ENCODE peak calls at places on chromosomes 16 and 17, in six cellular contexts. L, H, U, B, K and Q are unnamed samples.
A peak's percentile ranks its signal among the peaks of the same experiment; 100 is the strongest.

GRCh38 chr16:83068686-83069085 is 441.9 kb downstream of the CDH13 start:
- DNase-seq in K (no peak), L (no peak), U (no peak), H (no peak), B (no peak), Q (no peak)

GRCh38 chr17:74566132-74566753 is 1.1 kb downstream of the CD300H start:
- DNase-seq in U (no peak), H (peak; percentile 8), B (peak; percentile 70), K (no peak), L (peak; percentile 28), Q (no peak)

GRCh38 chr16:11289202-11289601 is 8.1 kb upstream of the PRM1 start:
- DNase-seq in B (no peak), H (no peak), U (no peak), K (no peak), L (no peak), Q (no peak)

GRCh38 chr16:77214411-77215138 is 15.4 kb downstream of the SYCE1L start:
- DNase-seq in B (no peak), K (no peak), U (no peak), L (no peak), H (no peak), Q (no peak)

GRCh38 chr16:13999895-14000425 is 71.2 kb upstream of the MRTFB start:
- DNase-seq in U (no peak), B (no peak), L (no peak), H (no peak), K (no peak), Q (no peak)

GRCh38 chr16:50313596-50314483 is 47.5 kb downstream of the ADCY7 start:
- DNase-seq in L (peak; percentile 25), H (peak; percentile 38), K (no peak), U (no peak), B (peak; percentile 68), Q (no peak)

GRCh38 chr17:49557204-49558024 is 18.3 kb upstream of the NXPH3 start:
- DNase-seq in H (peak; percentile 20), U (no peak), B (peak; percentile 79), L (peak; percentile 51), K (no peak), Q (no peak)

GRCh38 chr17:50161911-50162288 is 3.9 kb upstream of the SGCA start:
- DNase-seq in L (no peak), K (no peak), B (no peak), H (no peak), U (no peak), Q (no peak)

GRCh38 chr17:33506889-33507650 is 214.0 kb upstream of the ASIC2 start:
- DNase-seq in L (no peak), H (no peak), U (no peak), K (no peak), B (peak; percentile 41), Q (no peak)

GRCh38 chr17:50166518-50167181 is 845 bp downstream of the SGCA start:
- DNase-seq in K (no peak), H (no peak), L (no peak), U (no peak), B (no peak), Q (no peak)

GRCh38 chr16:47965439-47965838 is 190.4 kb downstream of the ABCC12 start:
- DNase-seq in B (peak; percentile 93), H (no peak), K (no peak), L (no peak), U (no peak), Q (no peak)

GRCh38 chr17:29620779-29621500 is 1.8 kb downstream of the CORO6 start:
- DNase-seq in K (no peak), L (no peak), H (no peak), B (no peak), U (no peak), Q (no peak)

GRCh38 chr17:77489898-77490265 is 349.1 kb downstream of the SEC14L1 start:
- DNase-seq in H (no peak), B (no peak), K (peak; percentile 33), L (peak; percentile 86), U (no peak), Q (peak; percentile 69)

GRCh38 chr17:8125947-8126305 is 2.0 kb upstream of the HES7 start:
- DNase-seq in U (no peak), B (peak; percentile 74), K (no peak), L (no peak), H (no peak), Q (no peak)

GRCh38 chr16:81655474-81656162 is 123.5 kb upstream of the PLCG2 start:
- DNase-seq in K (no peak), H (no peak), B (no peak), L (no peak), U (no peak), Q (no peak)

GRCh38 chr17:81290230-81290629 is 4.9 kb downstream of the SLC38A10 start:
- DNase-seq in L (no peak), U (no peak), H (no peak), K (no peak), B (no peak), Q (no peak)

GRCh38 chr17:65888649-65889048 is 303.3 kb downstream of the CEP112 start:
- DNase-seq in H (no peak), K (no peak), U (no peak), L (no peak), B (peak; percentile 73), Q (no peak)

GRCh38 chr17:19247423-19247822 is 10.3 kb downstream of the EPN2 start:
- DNase-seq in K (no peak), U (no peak), B (no peak), L (no peak), H (no peak), Q (no peak)

GRCh38 chr17:76574166-76574565 is 11.5 kb downstream of the ST6GALNAC2 start:
- DNase-seq in H (no peak), K (no peak), B (no peak), U (no peak), L (no peak), Q (no peak)

GRCh38 chr17:76567634-76568432 is 17.8 kb downstream of the ST6GALNAC2 start:
- DNase-seq in K (no peak), L (peak; percentile 75), B (peak; percentile 44), U (no peak), H (no peak), Q (no peak)

GRCh38 chr17:40538019-40538935 is 27.0 kb downstream of the CCR7 start:
- DNase-seq in K (no peak), B (no peak), L (no peak), H (no peak), U (no peak), Q (peak; percentile 73)

GRCh38 chr17:79949646-79950292 is 85.9 kb downstream of the TBC1D16 start:
- DNase-seq in U (no peak), K (no peak), B (peak; percentile 58), L (no peak), H (no peak), Q (no peak)

DNA sequence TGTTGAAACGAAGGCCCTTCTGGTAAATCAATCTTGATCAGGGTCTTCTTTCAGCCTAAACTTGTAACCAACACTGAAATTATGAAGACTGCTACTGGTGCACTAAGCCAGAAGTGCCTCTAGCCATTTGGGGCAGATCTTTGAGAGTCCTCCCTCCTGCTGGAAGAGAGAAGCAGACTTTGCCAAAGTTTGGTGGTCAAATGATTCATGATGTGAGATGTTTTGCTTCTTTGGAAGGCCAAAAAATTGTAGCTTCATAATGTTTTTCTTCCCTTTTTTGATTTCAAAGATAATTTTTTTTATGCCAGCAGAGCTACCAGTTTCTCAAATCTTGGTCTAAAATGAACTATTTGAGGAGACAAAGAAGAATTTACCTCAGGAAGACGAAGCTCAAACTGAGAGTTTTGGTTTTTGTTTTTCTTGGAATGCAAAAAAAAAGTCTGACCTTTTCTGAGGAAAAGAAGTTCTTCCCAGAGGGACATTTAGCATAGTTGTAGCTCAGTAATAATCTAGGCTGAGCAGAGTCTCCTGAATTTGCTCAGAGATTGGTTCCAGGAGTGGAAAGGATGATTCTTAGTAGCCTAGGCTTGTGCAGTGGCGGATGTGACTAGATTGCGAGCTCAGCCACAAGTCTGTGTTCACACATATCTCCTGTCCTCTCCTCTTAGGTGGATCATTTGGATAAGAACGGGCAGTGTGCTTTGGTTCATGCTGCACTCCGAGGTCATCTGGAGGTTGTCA is 50.9 kb downstream of the CYB561 start:
- DNase-seq in K (no peak), U (no peak), B (no peak), H (no peak), L (no peak), Q (no peak)
- H3K36me3 ChIP-seq in K (no peaks in the 10 kb centered on the region), U (peaks cover 56% of the 10 kb centered on the region), B (no peaks in the 10 kb centered on the region), H (no peaks in the 10 kb centered on the region), L (peaks cover 17% of the 10 kb centered on the region), Q (no peaks in the 10 kb centered on the region)

GRCh38 chr17:17172990-17173389 is 33.1 kb downstream of the PLD6 start:
- DNase-seq in L (no peak), B (no peak), H (no peak), U (no peak), K (no peak), Q (no peak)

GRCh38 chr17:17175917-17176316 is 30.2 kb downstream of the PLD6 start:
- DNase-seq in K (no peak), B (no peak), H (no peak), U (no peak), L (no peak), Q (no peak)

GRCh38 chr17:17175340-17175739 is 30.8 kb downstream of the PLD6 start:
- DNase-seq in L (no peak), U (no peak), H (no peak), K (no peak), B (no peak), Q (no peak)

GRCh38 chr17:17171991-17172939 is 33.9 kb downstream of the PLD6 start:
- DNase-seq in H (no peak), K (no peak), U (no peak), L (no peak), B (peak; percentile 28), Q (no peak)

DNA sequence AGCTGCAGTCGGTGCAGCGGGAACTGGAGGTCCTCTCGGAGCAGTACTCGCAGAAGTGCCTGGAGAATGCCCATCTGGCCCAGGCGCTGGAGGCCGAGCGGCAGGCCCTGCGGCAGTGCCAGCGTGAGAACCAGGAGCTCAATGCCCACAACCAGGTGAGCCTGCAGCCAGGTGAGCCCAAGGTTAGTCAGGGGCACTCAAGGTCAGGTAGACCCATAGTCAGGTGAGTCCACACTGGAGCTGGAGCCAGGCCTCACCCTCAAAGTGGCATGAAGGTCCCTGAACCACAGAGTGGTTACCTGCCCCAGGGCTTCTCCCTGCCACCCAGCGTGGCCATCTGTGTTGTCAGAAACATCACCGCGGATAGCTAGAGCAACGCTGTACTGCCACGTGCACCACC is 32.2 kb downstream of the PLD6 start:
- DNase-seq in B (no peak), L (no peak), U (no peak), H (no peak), K (no peak), Q (no peak)
- H3K36me3 ChIP-seq in B (peaks cover 25% of the 10 kb centered on the region), L (peaks cover 100% of the 10 kb centered on the region), U (peaks cover 100% of the 10 kb centered on the region), H (peaks cover 23% of the 10 kb centered on the region), K (peaks cover 75% of the 10 kb centered on the region), Q (peaks cover 94% of the 10 kb centered on the region)

GRCh38 chr17:68255731-68256538 is 8.1 kb downstream of the AMZ2 start:
- DNase-seq in L (no peak), B (no peak), K (no peak), U (no peak), H (no peak), Q (no peak)
- H3K36me3 ChIP-seq in L (peaks cover 58% of the 10 kb centered on the region), B (peaks cover 4% of the 10 kb centered on the region), K (peaks cover 20% of the 10 kb centered on the region), U (peaks cover 64% of the 10 kb centered on the region), H (peaks cover 4% of the 10 kb centered on the region), Q (peaks cover 19% of the 10 kb centered on the region)

GRCh38 chr16:4704913-4705312 is 11.6 kb downstream of the NUDT16L1 start:
- DNase-seq in K (no peak), U (no peak), B (no peak), H (no peak), L (no peak), Q (no peak)
- H3K36me3 ChIP-seq in K (peaks cover 43% of the 10 kb centered on the region), U (peaks cover 96% of the 10 kb centered on the region), B (peaks cover 6% of the 10 kb centered on the region), H (peaks cover 6% of the 10 kb centered on the region), L (peaks cover 88% of the 10 kb centered on the region), Q (peaks cover 70% of the 10 kb centered on the region)